ENCODE peak calls at places on chromosomes 1 and 21, in seven cellular contexts. G is stimulated activated CD4-positive, alpha-beta T cell treated with anti-CD3 and anti-CD28 coated beads, Interleukin-2, amount 100 ng/mL, for 48 hours; F is amniotic stem cell; C is T1000; P is stimulated activated effector memory CD8-positive, alpha-beta T cell treated with anti-CD3 and anti-CD28 coated beads, Interleukin-12 subunit alpha, Interleukin-12 subunit beta, amount 100 ng/mL, for 72 hours; S is activated CD4-positive, CD25-positive, alpha-beta regulatory T cell; K is activated naive CD4-positive, alpha-beta T cell. J is an unnamed sample.

GRCh38 chr1:228181105-228181504 is 15.5 kb downstream of the IBA57 start:
- DNase-seq in G (no peak), F (no peak), C (no peak), P (no peak), S (no peak), K (no peak), J (no peak)

GRCh38 chr1:214362188-214362882 is 81.4 kb downstream of the SMYD2 start:
- DNase-seq in G (no peak), F (no peak), C (no peak), P (no peak), S (no peak), K (no peak), J (no peak)

GRCh38 chr1:241972703-241973375 is 15.3 kb downstream of the BECN2 start:
- DNase-seq in G (no peak), F (no peak), C (peak), P (no peak), S (no peak), K (no peak), J (no peak)

GRCh38 chr1:212655668-212656440 is 43.8 kb downstream of the BATF3 start:
- DNase-seq in G (no peak), F (no peak), C (peak), P (no peak), S (no peak), K (no peak), J (peak)

GRCh38 chr1:31010081-31010989 is 55.2 kb downstream of the PUM1 start:
- DNase-seq in G (peak), F (no peak), C (no peak), P (peak), S (peak), K (no peak), J (no peak)

GRCh38 chr1:153619171-153619570 is 3.0 kb upstream of the S100A14 start:
- DNase-seq in G (no peak), F (no peak), C (no peak), P (no peak), S (no peak), K (no peak), J (no peak)

GRCh38 chr1:202286622-202287097 is 55.1 kb downstream of the UBE2T start:
- DNase-seq in G (no peak), F (no peak), C (no peak), P (no peak), S (no peak), K (no peak), J (no peak)

GRCh38 chr1:11856698-11857097 is 2.0 kb downstream of the NPPB start:
- DNase-seq in G (no peak), F (no peak), C (no peak), P (no peak), S (no peak), K (no peak), J (no peak)

GRCh38 chr1:93821412-93822144 is 57.4 kb downstream of the DNTTIP2 start:
- DNase-seq in G (no peak), F (no peak), C (no peak), P (no peak), S (no peak), K (no peak), J (no peak)

GRCh38 chr1:24720152-24720551 is 25.1 kb upstream of the CLIC4 start:
- DNase-seq in G (no peak), F (no peak), C (no peak), P (no peak), S (no peak), K (no peak), J (no peak)

GRCh38 chr21:36980280-36981048 is 14.0 kb upstream of the HLCS start:
- DNase-seq in G (no peak), F (no peak), C (no peak), P (no peak), S (no peak), K (no peak), J (no peak)

GRCh38 chr1:94808682-94809081 is 11.5 kb upstream of the SLC44A3 start:
- DNase-seq in G (no peak), F (no peak), C (no peak), P (no peak), S (no peak), K (no peak), J (no peak)

GRCh38 chr1:154442006-154442740 is 37.0 kb downstream of the IL6R start:
- DNase-seq in G (no peak), F (no peak), C (no peak), P (no peak), S (no peak), K (no peak), J (no peak)

GRCh38 chr1:51955797-51956527 is 34.5 kb downstream of the RAB3B start:
- DNase-seq in G (no peak), F (no peak), C (no peak), P (no peak), S (no peak), K (no peak), J (no peak)

GRCh38 chr1:171397851-171398469 is 84.0 kb downstream of the FMO4 start:
- DNase-seq in G (no peak), F (no peak), C (no peak), P (no peak), S (no peak), K (no peak), J (no peak)

GRCh38 chr1:234218078-234218477 is 155.2 kb upstream of the COA6 start:
- DNase-seq in G (no peak), F (no peak), C (no peak), P (no peak), S (no peak), K (no peak), J (no peak)

GRCh38 chr1:3483801-3484444 is 29.5 kb downstream of the ARHGEF16 start:
- DNase-seq in G (peak), F (no peak), C (no peak), P (peak), S (peak), K (no peak), J (no peak)

GRCh38 chr1:107875689-107876088 is 89.3 kb downstream of the VAV3 start:
- DNase-seq in G (no peak), F (no peak), C (no peak), P (no peak), S (no peak), K (no peak), J (no peak)

GRCh38 chr1:115089443-115090340 is at the start of gene TSPAN2:
- DNase-seq in G (peak), F (no peak), C (peak), P (peak), S (no peak), K (no peak), J (no peak)

GRCh38 chr1:76037314-76037713 is 37.2 kb upstream of the ST6GALNAC3 start:
- DNase-seq in G (no peak), F (no peak), C (no peak), P (no peak), S (no peak), K (no peak), J (no peak)

GRCh38 chr21:33901421-33902288 is 13.9 kb downstream of the ATP5PO start:
- DNase-seq in G (no peak), F (no peak), C (no peak), P (no peak), S (no peak), K (no peak), J (no peak)

GRCh38 chr1:187842406-187843165 is 1013.8 kb downstream of the PLA2G4A start:
- DNase-seq in G (no peak), F (no peak), C (peak), P (no peak), S (no peak), K (no peak), J (peak)

GRCh38 chr1:97668945-97669344 is 251.9 kb downstream of the DPYD start:
- DNase-seq in G (no peak), F (no peak), C (no peak), P (no peak), S (no peak), K (no peak), J (no peak)

J was measured in keratinocyte.